ENCODE peak calls at places on chromosomes 13 and 19, in five cellular contexts. S is AG09309; I is activated CD4-positive, alpha-beta T cell treated with anti-CD3 and anti-CD28 coated beads, Interleukin-2, amount 10 ng/mL, durations not matched to agents 7 days and 5 days; V is NCI-H460; J is lung. Q is an unnamed sample.

GRCh38 chr19:40245506-40246128 is 19.1 kb upstream of the CCNP start:
- DNase-seq in V (no peak), S (no peak), J (no peak), I (no peak), Q (no peak)

GRCh38 chr19:49513746-49514118 is 1.3 kb downstream of the FCGRT start:
- DNase-seq in J (no peak), V (no peak), S (no peak), I (no peak), Q (no peak)

GRCh38 chr13:74442751-74443150 is 308.5 kb upstream of the KLF12 start:
- DNase-seq in V (no peak), J (no peak), I (no peak), S (no peak), Q (no peak)

GRCh38 chr19:55528030-55528801 is 8.7 kb downstream of the SBK2 start:
- DNase-seq in S (no peak), I (no peak), J (no peak), V (no peak), Q (no peak)

GRCh38 chr13:106986033-106986484 is 418.1 kb upstream of the ARGLU1 start:
- DNase-seq in S (no peak), J (no peak), I (no peak), V (no peak), Q (no peak)

GRCh38 chr13:75771818-75772217 is 135.7 kb downstream of the LMO7 start:
- DNase-seq in J (no peak), S (peak), I (no peak), V (peak), Q (no peak)

GRCh38 chr19:11505504-11506100 is at the start of gene ZNF653:
- DNase-seq in I (peak), J (peak), V (peak), S (peak), Q (peak)

GRCh38 chr13:20457670-20458069 is 68.0 kb downstream of the CRYL1 start:
- DNase-seq in I (no peak), J (no peak), V (no peak), S (no peak), Q (no peak)

GRCh38 chr19:19591133-19591825 is 27.2 kb downstream of the PBX4 start:
- DNase-seq in S (peak), V (peak), I (peak), J (peak), Q (peak)

GRCh38 chr13:106159295-106160195 is 375.9 kb downstream of the EFNB2 start:
- DNase-seq in J (no peak), I (no peak), V (no peak), S (no peak), Q (no peak)

GRCh38 chr13:78777973-78778372 is 119.0 kb upstream of the OBI1 start:
- DNase-seq in S (no peak), I (no peak), J (no peak), V (no peak), Q (no peak)

GRCh38 chr13:112184851-112185371 is 118.0 kb downstream of the SOX1 start:
- DNase-seq in I (no peak), J (no peak), S (no peak), V (no peak), Q (no peak)

GRCh38 chr13:20714563-20715339 is 11.3 kb downstream of the IL17D start:
- DNase-seq in I (no peak), V (no peak), J (no peak), S (peak), Q (no peak)

GRCh38 chr13:46535002-46535401 is 18.0 kb upstream of the LRCH1 start:
- DNase-seq in S (no peak), V (no peak), I (no peak), J (no peak), Q (no peak)

GRCh38 chr19:34962945-34963530 is 991 bp downstream of the ZNF792 start:
- DNase-seq in V (no peak), S (no peak), J (no peak), I (no peak), Q (no peak)

GRCh38 chr19:48878219-48879024 is 6.2 kb downstream of the PPP1R15A start:
- DNase-seq in S (no peak), I (peak), J (no peak), V (no peak), Q (no peak)

GRCh38 chr13:111516712-111517640 is 196.5 kb downstream of the TEX29 start:
- DNase-seq in J (no peak), V (no peak), I (no peak), S (no peak), Q (no peak)

GRCh38 chr13:39961036-39961435 is 305.6 kb downstream of the COG6 start:
- DNase-seq in I (no peak), S (no peak), J (no peak), V (no peak), Q (no peak)

GRCh38 chr13:35781661-35782060 is 305.2 kb upstream of the MAB21L1 start:
- DNase-seq in S (no peak), V (no peak), J (no peak), I (no peak), Q (no peak)

GRCh38 chr19:49473868-49474544 is at the start of gene FLT3LG:
- DNase-seq in J (peak), I (peak), S (peak), V (no peak), Q (peak)

GRCh38 chr13:27665333-27665732 is 43.6 kb downstream of the POLR1D start:
- DNase-seq in S (no peak), I (no peak), J (no peak), V (no peak), Q (no peak)